ENCODE peak calls at places on chromosomes 3 and 15, in five cellular contexts. Z, K, Y, U and X are unnamed samples. For H3K4me1, the result is how much of the 10 kb centered on the place peaks cover.

GRCh38 chr3:13466781-13467180 is 13.3 kb upstream of the HDAC11 start:
- DNase-seq in K (no peak), Y (no peak), U (no peak), Z (no peak), X (no peak)

GRCh38 chr15:82172506-82172905 is 90.0 kb downstream of the EFL1 start:
- DNase-seq in U (no peak), Y (no peak), K (no peak), Z (no peak), X (no peak)

GRCh38 chr15:88284441-88285106 is 28.0 kb upstream of the NTRK3 start:
- DNase-seq in Z (no peak), K (no peak), Y (no peak), U (no peak), X (no peak)

GRCh38 chr3:124201786-124202185 is 209.9 kb upstream of the ROPN1 start:
- DNase-seq in Y (no peak), U (no peak), Z (no peak), K (peak), X (no peak)

GRCh38 chr15:55770808-55771207 is 27.9 kb upstream of the PRTG start:
- DNase-seq in Z (no peak), U (no peak), Y (no peak), K (no peak), X (peak)

GRCh38 chr15:58517252-58517681 is 85.5 kb downstream of the LIPC start:
- DNase-seq in U (no peak), K (no peak), Y (peak), Z (no peak), X (no peak)

GRCh38 chr3:177827517-177828249 is 630.4 kb upstream of the TBL1XR1 start:
- DNase-seq in U (no peak), K (no peak), Z (no peak), Y (no peak), X (peak)

GRCh38 chr3:118817748-118818165 is 216.9 kb downstream of the IGSF11 start:
- DNase-seq in K (no peak), U (peak), Y (peak), Z (no peak), X (peak)

GRCh38 chr3:186617038-186617934 is 4.4 kb downstream of the AHSG start:
- DNase-seq in U (peak), Z (peak), K (peak), Y (peak), X (peak)

GRCh38 chr15:57509121-57509520 is 82.6 kb upstream of the MYZAP start:
- DNase-seq in K (no peak), Y (peak), U (peak), Z (no peak), X (peak)

GRCh38 chr3:43710607-43711006 is 19.9 kb downstream of the ABHD5 start:
- DNase-seq in Y (no peak), Z (no peak), K (no peak), U (no peak), X (no peak)

GRCh38 chr15:35014265-35014664 is 26.2 kb upstream of the ZNF770 start:
- DNase-seq in U (no peak), K (no peak), Z (no peak), Y (no peak), X (no peak)

GRCh38 chr15:85000189-85000864 is 18.7 kb downstream of the PDE8A start:
- DNase-seq in Z (no peak), U (no peak), K (no peak), Y (no peak), X (no peak)

GRCh38 chr15:100688549-100689120 is 86.2 kb downstream of the ASB7 start:
- DNase-seq in Y (no peak), Z (no peak), U (no peak), K (no peak), X (no peak)

GRCh38 chr3:154758109-154758868 is 321.8 kb upstream of the MME start:
- DNase-seq in Y (peak), Z (no peak), U (no peak), K (no peak), X (peak)

GRCh38 chr15:71410347-71410746 is 295.1 kb downstream of the THSD4 start:
- DNase-seq in U (no peak), Y (no peak), K (no peak), Z (no peak), X (no peak)

GRCh38 chr3:101913173-101913572 is 63.9 kb downstream of the NFKBIZ start:
- DNase-seq in Y (no peak), Z (no peak), U (no peak), K (no peak), X (no peak)

GRCh38 chr15:60396560-60396963 is 1.2 kb downstream of the ANXA2 start:
- DNase-seq in K (no peak), U (no peak), Y (no peak), Z (no peak), X (peak)

GRCh38 chr3:184368804-184369183 is 7.3 kb downstream of the POLR2H start:
- DNase-seq in K (no peak), Z (no peak), U (no peak), Y (no peak), X (peak)

GRCh38 chr3:8458711-8459110 is 42.9 kb upstream of the LMCD1 start:
- DNase-seq in Z (no peak), K (no peak), U (no peak), Y (no peak), X (peak)

GRCh38 chr3:40920041-40920440 is 279.3 kb upstream of the CTNNB1 start:
- DNase-seq in U (no peak), Z (no peak), Y (peak), K (no peak), X (peak)

GRCh38 chr15:65287515-65287845 is 797 bp upstream of the PARP16 start:
- DNase-seq in K (no peak), Y (no peak), U (no peak), Z (no peak), X (no peak)

GRCh38 chr3:53629396-53629711 is 134.9 kb downstream of the CACNA1D start:
- DNase-seq in K (no peak), Z (no peak), U (no peak), Y (no peak), X (no peak)
- H3K4me1 ChIP-seq in K (under half), Z (under half), U (under half), Y (under half), X (under half)

DNA sequence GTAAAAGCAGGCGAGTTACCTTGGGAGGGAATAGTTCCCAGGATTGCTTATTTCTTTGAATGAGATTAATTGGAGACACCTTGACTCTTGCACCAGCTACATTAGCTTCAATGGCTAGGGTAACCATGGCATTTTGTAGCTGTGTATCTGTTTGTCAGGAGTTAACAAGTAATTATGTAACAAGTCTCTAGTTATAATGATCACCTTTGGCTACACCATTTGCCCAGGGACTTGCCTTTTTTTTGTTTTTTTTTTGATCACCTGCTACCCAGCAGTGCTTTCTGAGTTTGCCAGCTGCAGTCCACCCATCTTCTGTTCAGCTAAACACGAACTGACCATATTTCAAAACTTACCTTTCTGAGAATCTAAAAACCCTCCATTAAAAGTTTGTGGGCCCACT is 2.2 kb downstream of the MED12L start:
- DNase-seq in Z (no peak), K (no peak), Y (no peak), U (no peak), X (no peak)
- H3K4me3 ChIP-seq in Z (no peak), K (no peak), Y (peak), U (peak), X (no peak)

DNA sequence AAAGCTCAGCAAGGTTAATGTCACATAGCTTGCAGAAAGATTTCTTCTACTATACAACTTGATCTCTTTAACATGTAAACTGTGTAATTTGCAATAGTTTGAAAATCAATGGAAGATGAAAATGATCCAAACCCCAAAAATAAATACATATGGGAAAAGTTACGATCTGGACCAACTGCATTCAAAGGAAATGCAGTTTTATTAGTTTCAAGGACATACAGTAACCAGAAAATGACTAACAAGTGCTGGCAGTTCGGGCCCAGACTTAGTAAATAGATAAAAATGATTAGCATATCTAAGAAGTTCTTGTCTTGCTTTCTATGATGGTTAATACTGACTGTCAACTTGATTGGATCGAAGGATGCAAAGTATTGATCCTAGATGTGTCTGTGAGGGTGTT is 37.3 kb upstream of the LEKR1 start:
- DNase-seq in Y (no peak), U (no peak), K (no peak), Z (no peak), X (peak)
- H3K4me1 ChIP-seq in Y (under half), U (under half), K (under half), Z (under half), X (half or more)

GRCh38 chr15:66715181-66715624 is 13.2 kb downstream of the SMAD6 start:
- DNase-seq in Z (no peak), Y (no peak), U (peak), K (no peak), X (no peak)

GRCh38 chr15:66715736-66716667 is 14.0 kb downstream of the SMAD6 start:
- DNase-seq in U (peak), K (no peak), Y (no peak), Z (no peak), X (no peak)

GRCh38 chr15:66718220-66718988 is 16.4 kb downstream of the SMAD6 start:
- DNase-seq in U (peak), Y (no peak), K (no peak), Z (no peak), X (no peak)

GRCh38 chr15:66714543-66714981 is 12.5 kb downstream of the SMAD6 start:
- DNase-seq in K (no peak), Y (no peak), U (peak), Z (no peak), X (peak)

DNA sequence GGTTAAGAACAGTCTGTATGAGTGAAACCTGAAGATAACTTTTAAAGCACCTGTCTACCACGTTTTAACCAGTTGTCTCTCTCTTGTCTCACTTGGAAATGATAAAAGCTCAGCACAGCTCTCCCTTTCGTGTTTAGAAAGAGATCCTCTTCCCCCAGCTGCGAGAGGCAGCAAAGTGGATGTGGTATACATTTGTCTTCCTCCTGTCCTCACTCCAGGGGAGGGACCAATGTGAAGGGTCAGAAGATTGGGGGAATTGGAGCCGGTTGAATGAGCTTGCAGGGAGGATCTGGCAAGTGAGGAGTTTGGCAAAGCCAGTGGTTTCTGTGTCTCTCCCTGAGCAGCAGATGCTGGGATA is 14.6 kb downstream of the SMAD6 start:
- DNase-seq in K (no peak), Z (no peak), Y (no peak), U (no peak), X (no peak)
- H3K4me3 ChIP-seq in K (peak), Z (no peak), Y (no peak), U (no peak), X (no peak)

GRCh38 chr3:71421475-71421819 is 162.1 kb downstream of the FOXP1 start:
- DNase-seq in U (no peak), K (no peak), Y (no peak), Z (no peak), X (no peak)
- H3K4me1 ChIP-seq in U (under half), K (under half), Y (under half), Z (under half), X (under half)

GRCh38 chr3:4750306-4751056 is 228.8 kb upstream of the BHLHE40 start:
- DNase-seq in K (no peak), Y (no peak), U (peak), Z (no peak), X (peak)
- H3K4me3 ChIP-seq in K (no peak), Y (no peak), U (no peak), Z (no peak), X (no peak)

GRCh38 chr3:56784452-56785001 is 17.2 kb downstream of the ARHGEF3 start:
- DNase-seq in Z (no peak), U (no peak), K (no peak), Y (no peak), X (no peak)

GRCh38 chr3:56783644-56784451 is 17.9 kb downstream of the ARHGEF3 start:
- DNase-seq in K (peak), U (no peak), Z (no peak), Y (no peak), X (peak)

GRCh38 chr3:56782215-56782614 is 19.5 kb downstream of the ARHGEF3 start:
- DNase-seq in Y (no peak), K (no peak), Z (no peak), U (peak), X (no peak)

GRCh38 chr3:56781762-56782161 is 20.0 kb downstream of the ARHGEF3 start:
- DNase-seq in Y (no peak), Z (no peak), U (no peak), K (no peak), X (no peak)

GRCh38 chr3:56782900-56783299 is 18.8 kb downstream of the ARHGEF3 start:
- DNase-seq in K (no peak), Z (no peak), U (no peak), Y (no peak), X (no peak)
- H3K4me1 ChIP-seq in K (half or more), Z (under half), U (under half), Y (under half), X (under half)

GRCh38 chr15:37095993-37096877 is 4.1 kb downstream of the MEIS2 start:
- DNase-seq in K (no peak), Z (no peak), Y (peak), U (peak), X (peak)

GRCh38 chr15:37093480-37094410 is 6.6 kb downstream of the MEIS2 start:
- DNase-seq in Y (no peak), U (no peak), K (no peak), Z (no peak), X (peak)

GRCh38 chr15:37094542-37095196 is 5.7 kb downstream of the MEIS2 start:
- DNase-seq in U (no peak), Z (no peak), Y (no peak), K (no peak), X (peak)

GRCh38 chr15:37096878-37097568 is 3.3 kb downstream of the MEIS2 start:
- DNase-seq in K (no peak), U (peak), Z (no peak), Y (no peak), X (peak)

DNA sequence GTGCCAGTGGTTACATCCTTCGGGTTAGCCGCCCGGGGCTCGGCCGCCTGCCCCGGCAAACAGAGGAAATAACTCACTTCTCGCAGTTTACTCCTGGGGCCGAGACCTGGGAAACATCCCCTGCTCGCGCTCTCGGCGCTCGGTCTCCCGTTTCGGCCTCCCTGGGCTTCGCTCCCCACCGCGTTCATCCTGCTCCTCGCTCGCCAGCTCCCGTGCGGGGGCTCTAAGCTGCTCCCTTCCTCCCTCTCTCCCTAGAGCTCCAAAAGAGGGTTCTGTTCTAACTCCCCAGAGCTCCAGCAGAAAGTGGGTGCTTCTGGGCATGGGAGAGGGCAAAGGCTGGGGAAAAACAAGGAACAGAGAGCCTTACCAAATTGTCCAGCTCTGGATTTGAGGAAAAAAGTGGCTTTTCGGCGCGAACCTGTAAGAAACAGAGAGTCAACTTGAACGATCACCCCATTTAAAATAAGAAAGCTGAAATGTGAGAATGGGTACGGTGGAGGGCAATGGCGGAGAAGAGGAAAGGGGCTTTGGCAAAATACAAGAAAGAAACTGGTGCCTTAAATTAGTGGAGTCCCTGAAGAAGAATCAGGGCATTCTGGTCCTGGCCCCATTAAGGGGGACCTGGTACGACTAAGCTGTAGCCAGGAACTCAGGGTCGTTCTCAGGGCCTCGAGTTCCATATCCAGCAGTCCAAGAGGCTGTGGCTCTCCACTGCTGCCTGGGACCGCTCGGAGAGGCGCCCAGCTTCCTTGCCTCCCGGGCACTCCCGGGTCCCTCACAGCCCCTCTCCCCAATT is 5.0 kb downstream of the MEIS2 start:
- DNase-seq in K (no peak), Y (peak), Z (no peak), U (peak), X (no peak)
- H3K4me3 ChIP-seq in K (peak), Y (peak), Z (no peak), U (peak), X (peak)

GRCh38 chr3:11640009-11640673 is 3.6 kb downstream of the VGLL4 start:
- DNase-seq in K (no peak), Y (no peak), U (no peak), Z (no peak), X (no peak)
- H3K4me1 ChIP-seq in K (half or more), Y (under half), U (half or more), Z (under half), X (half or more)

DNA sequence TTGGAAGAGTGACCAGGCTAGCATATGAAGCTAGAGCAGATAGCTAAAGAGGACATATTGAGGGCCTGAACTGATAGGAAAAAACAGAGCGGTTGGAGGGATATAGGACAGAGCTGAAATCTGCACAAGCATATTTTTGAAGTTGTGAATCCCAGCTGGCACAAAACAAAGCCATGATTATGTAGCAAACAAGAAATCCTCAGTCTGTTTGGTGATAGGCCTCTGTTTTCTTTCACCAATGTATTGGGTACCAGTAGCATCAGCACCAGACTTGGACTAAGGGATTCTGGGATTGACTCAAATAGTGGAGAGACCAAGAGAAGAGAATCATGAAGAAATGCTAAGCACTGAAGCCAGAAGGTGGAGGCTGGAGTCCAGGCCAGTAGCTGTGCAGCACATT is 151.0 kb downstream of the FAM43A start:
- DNase-seq in U (no peak), Y (no peak), Z (no peak), K (no peak), X (no peak)
- H3K4me3 ChIP-seq in U (no peak), Y (no peak), Z (no peak), K (no peak), X (no peak)